ENCODE peak calls at places on chromosomes 3 and 15, in four cellular contexts. One of them, this sample, is unnamed.
A peak's percentile ranks its signal among the peaks of the same experiment; 100 is the strongest.

GRCh38 chr3:13963137-13963886 is 83.4 kb upstream of the WNT7A start:
- DNase-seq in transverse colon: no peak
- DNase-seq in esophagus squamous epithelium: no peak
- DNase-seq in NB4: no peak
- DNase-seq in this sample: no peak

GRCh38 chr3:59411176-59411575 is 361.4 kb upstream of the CFAP20DC start:
- DNase-seq in transverse colon: no peak
- DNase-seq in esophagus squamous epithelium: no peak
- DNase-seq in NB4: no peak
- DNase-seq in this sample: no peak

GRCh38 chr3:127184870-127185216 is 8.1 kb upstream of the PRR23E start:
- DNase-seq in transverse colon: no peak
- DNase-seq in esophagus squamous epithelium: no peak
- DNase-seq in NB4: no peak
- DNase-seq in this sample: no peak

GRCh38 chr3:111538687-111539086 is 3.3 kb upstream of the CD96 start:
- DNase-seq in transverse colon: no peak
- DNase-seq in esophagus squamous epithelium: no peak
- DNase-seq in NB4: peak; percentile 29
- DNase-seq in this sample: no peak

GRCh38 chr15:55902975-55903374 is 90.4 kb downstream of the NEDD4 start:
- DNase-seq in transverse colon: no peak
- DNase-seq in esophagus squamous epithelium: no peak
- DNase-seq in NB4: no peak
- DNase-seq in this sample: no peak

GRCh38 chr3:159273070-159273469 is 471.2 kb downstream of the MFSD1 start:
- DNase-seq in transverse colon: no peak
- DNase-seq in esophagus squamous epithelium: no peak
- DNase-seq in NB4: no peak
- DNase-seq in this sample: peak; percentile 4

GRCh38 chr15:66595937-66596545 is 30.2 kb upstream of the LCTL start:
- DNase-seq in transverse colon: no peak
- DNase-seq in esophagus squamous epithelium: no peak
- DNase-seq in NB4: no peak
- DNase-seq in this sample: no peak

GRCh38 chr3:52891164-52891563 is 6.2 kb downstream of the STIMATE start:
- DNase-seq in transverse colon: no peak
- DNase-seq in esophagus squamous epithelium: no peak
- DNase-seq in NB4: no peak
- DNase-seq in this sample: no peak

GRCh38 chr3:125051715-125052581 is 3.8 kb downstream of the HEG1 start:
- DNase-seq in transverse colon: peak; percentile 30
- DNase-seq in esophagus squamous epithelium: no peak
- DNase-seq in NB4: peak; percentile 49
- DNase-seq in this sample: no peak

GRCh38 chr15:96746621-96747155 is 416.2 kb downstream of the NR2F2 start:
- DNase-seq in transverse colon: no peak
- DNase-seq in esophagus squamous epithelium: no peak
- DNase-seq in NB4: no peak
- DNase-seq in this sample: no peak

GRCh38 chr15:101316529-101316928 is 21.5 kb upstream of the SNRPA1 start:
- DNase-seq in transverse colon: no peak
- DNase-seq in esophagus squamous epithelium: no peak
- DNase-seq in NB4: no peak
- DNase-seq in this sample: no peak

GRCh38 chr3:15794303-15794771 is 3.4 kb downstream of the ANKRD28 start:
- DNase-seq in transverse colon: no peak
- DNase-seq in esophagus squamous epithelium: no peak
- DNase-seq in NB4: peak; percentile 60
- DNase-seq in this sample: peak; percentile 9

GRCh38 chr15:80788536-80788935 is 9.4 kb downstream of the CEMIP start:
- DNase-seq in transverse colon: no peak
- DNase-seq in esophagus squamous epithelium: no peak
- DNase-seq in NB4: no peak
- DNase-seq in this sample: no peak

GRCh38 chr3:184572528-184573270 is 11.1 kb downstream of the EPHB3 start:
- DNase-seq in transverse colon: no peak
- DNase-seq in esophagus squamous epithelium: no peak
- DNase-seq in NB4: no peak
- DNase-seq in this sample: no peak

GRCh38 chr3:66036586-66037061 is 2.1 kb downstream of the MAGI1 start:
- DNase-seq in transverse colon: no peak
- DNase-seq in esophagus squamous epithelium: no peak
- DNase-seq in NB4: no peak
- DNase-seq in this sample: no peak

GRCh38 chr15:31975446-31976229 is 54.7 kb upstream of the CHRNA7 start:
- DNase-seq in transverse colon: peak; percentile 56
- DNase-seq in esophagus squamous epithelium: no peak
- DNase-seq in NB4: peak; percentile 8
- DNase-seq in this sample: no peak

GRCh38 chr3:173584093-173584833 is 186.7 kb downstream of the NLGN1 start:
- DNase-seq in transverse colon: no peak
- DNase-seq in esophagus squamous epithelium: no peak
- DNase-seq in NB4: peak; percentile 15
- DNase-seq in this sample: peak; percentile 5

GRCh38 chr3:64687781-64688515 is at the start of gene ADAMTS9:
- DNase-seq in transverse colon: peak; percentile 57
- DNase-seq in esophagus squamous epithelium: no peak
- DNase-seq in NB4: no peak
- DNase-seq in this sample: peak; percentile 26

GRCh38 chr3:58308728-58309127 is 2.4 kb downstream of the HTD2 start:
- DNase-seq in transverse colon: no peak
- DNase-seq in esophagus squamous epithelium: no peak
- DNase-seq in NB4: no peak
- DNase-seq in this sample: peak; percentile 31

GRCh38 chr3:168459229-168459784 is 363.6 kb upstream of the GOLIM4 start:
- DNase-seq in transverse colon: no peak
- DNase-seq in esophagus squamous epithelium: no peak
- DNase-seq in NB4: no peak
- DNase-seq in this sample: no peak

GRCh38 chr15:67025719-67026118 is 39.7 kb upstream of the SMAD3 start:
- DNase-seq in transverse colon: peak; percentile 44
- DNase-seq in esophagus squamous epithelium: no peak
- DNase-seq in NB4: peak; percentile 54
- DNase-seq in this sample: peak; percentile 31

GRCh38 chr3:11624704-11625375 is 18.9 kb downstream of the VGLL4 start:
- DNase-seq in transverse colon: no peak
- DNase-seq in esophagus squamous epithelium: no peak
- DNase-seq in NB4: no peak
- DNase-seq in this sample: no peak

GRCh38 chr3:116444099-116444700 is 1.1 kb downstream of the LSAMP start:
- DNase-seq in transverse colon: no peak
- DNase-seq in esophagus squamous epithelium: no peak
- DNase-seq in NB4: no peak
- DNase-seq in this sample: no peak

GRCh38 chr15:98077186-98077585 is 116.7 kb downstream of the ARRDC4 start:
- DNase-seq in transverse colon: peak; percentile 12
- DNase-seq in esophagus squamous epithelium: no peak
- DNase-seq in NB4: no peak
- DNase-seq in this sample: no peak

GRCh38 chr3:87313641-87314040 is 37.3 kb upstream of the POU1F1 start:
- DNase-seq in transverse colon: no peak
- DNase-seq in esophagus squamous epithelium: no peak
- DNase-seq in NB4: no peak
- DNase-seq in this sample: no peak

GRCh38 chr3:170806676-170807075 is 63.3 kb downstream of the RPL22L1 start:
- DNase-seq in transverse colon: no peak
- DNase-seq in esophagus squamous epithelium: no peak
- DNase-seq in NB4: no peak
- DNase-seq in this sample: no peak

GRCh38 chr3:141740349-141740748 is 2.3 kb downstream of the RNF7 start:
- DNase-seq in transverse colon: no peak
- DNase-seq in esophagus squamous epithelium: no peak
- DNase-seq in NB4: no peak
- DNase-seq in this sample: no peak

GRCh38 chr3:40317061-40317676 is 7.7 kb downstream of the EIF1B start:
- DNase-seq in transverse colon: peak; percentile 27
- DNase-seq in esophagus squamous epithelium: no peak
- DNase-seq in NB4: peak; percentile 81
- DNase-seq in this sample: peak; percentile 78

GRCh38 chr15:76346666-76347506 is 10.3 kb downstream of the ISL2 start:
- DNase-seq in transverse colon: peak; percentile 38
- DNase-seq in esophagus squamous epithelium: no peak
- DNase-seq in NB4: no peak
- DNase-seq in this sample: no peak

GRCh38 chr15:76345269-76345879 is 8.8 kb downstream of the ISL2 start:
- DNase-seq in transverse colon: no peak
- DNase-seq in esophagus squamous epithelium: no peak
- DNase-seq in NB4: no peak
- DNase-seq in this sample: no peak

GRCh38 chr15:76343313-76343996 is 6.9 kb downstream of the ISL2 start:
- DNase-seq in transverse colon: no peak
- DNase-seq in esophagus squamous epithelium: no peak
- DNase-seq in NB4: no peak
- DNase-seq in this sample: no peak

GRCh38 chr15:76347507-76348055 is 11.0 kb downstream of the ISL2 start:
- DNase-seq in transverse colon: no peak
- DNase-seq in esophagus squamous epithelium: no peak
- DNase-seq in NB4: no peak
- DNase-seq in this sample: no peak

GRCh38 chr15:76345880-76346665 is 9.5 kb downstream of the ISL2 start:
- DNase-seq in transverse colon: peak; percentile 81
- DNase-seq in esophagus squamous epithelium: no peak
- DNase-seq in NB4: no peak
- DNase-seq in this sample: no peak
- TF ChIP-seq POLR2A in transverse colon: peak; percentile 71
- TF ChIP-seq POLR2A in esophagus squamous epithelium: no peak
- TF ChIP-seq POLR2A in NB4: no peak
- TF ChIP-seq POLR2A in this sample: no peak

GRCh38 chr3:126129408-126129891 is 45.5 kb upstream of the SLC41A3 start:
- DNase-seq in transverse colon: peak; percentile 6
- DNase-seq in esophagus squamous epithelium: no peak
- DNase-seq in NB4: no peak
- DNase-seq in this sample: no peak
- TF ChIP-seq POLR2A in transverse colon: no peak
- TF ChIP-seq POLR2A in esophagus squamous epithelium: no peak
- TF ChIP-seq POLR2A in NB4: no peak
- TF ChIP-seq POLR2A in this sample: no peak

GRCh38 chr3:132290833-132291232 is 26.4 kb upstream of the ACP3 start:
- DNase-seq in transverse colon: no peak
- DNase-seq in esophagus squamous epithelium: no peak
- DNase-seq in NB4: peak; percentile 94
- DNase-seq in this sample: no peak
- TF ChIP-seq POLR2A in transverse colon: no peak
- TF ChIP-seq POLR2A in esophagus squamous epithelium: no peak
- TF ChIP-seq POLR2A in NB4: no peak
- TF ChIP-seq POLR2A in this sample: no peak

GRCh38 chr3:119662604-119663377 is 2.4 kb upstream of the POPDC2 start:
- DNase-seq in transverse colon: no peak
- DNase-seq in esophagus squamous epithelium: no peak
- DNase-seq in NB4: no peak
- DNase-seq in this sample: no peak
- TF ChIP-seq POLR2A in transverse colon: no peak
- TF ChIP-seq POLR2A in esophagus squamous epithelium: no peak
- TF ChIP-seq POLR2A in NB4: no peak
- TF ChIP-seq POLR2A in this sample: no peak

DNA sequence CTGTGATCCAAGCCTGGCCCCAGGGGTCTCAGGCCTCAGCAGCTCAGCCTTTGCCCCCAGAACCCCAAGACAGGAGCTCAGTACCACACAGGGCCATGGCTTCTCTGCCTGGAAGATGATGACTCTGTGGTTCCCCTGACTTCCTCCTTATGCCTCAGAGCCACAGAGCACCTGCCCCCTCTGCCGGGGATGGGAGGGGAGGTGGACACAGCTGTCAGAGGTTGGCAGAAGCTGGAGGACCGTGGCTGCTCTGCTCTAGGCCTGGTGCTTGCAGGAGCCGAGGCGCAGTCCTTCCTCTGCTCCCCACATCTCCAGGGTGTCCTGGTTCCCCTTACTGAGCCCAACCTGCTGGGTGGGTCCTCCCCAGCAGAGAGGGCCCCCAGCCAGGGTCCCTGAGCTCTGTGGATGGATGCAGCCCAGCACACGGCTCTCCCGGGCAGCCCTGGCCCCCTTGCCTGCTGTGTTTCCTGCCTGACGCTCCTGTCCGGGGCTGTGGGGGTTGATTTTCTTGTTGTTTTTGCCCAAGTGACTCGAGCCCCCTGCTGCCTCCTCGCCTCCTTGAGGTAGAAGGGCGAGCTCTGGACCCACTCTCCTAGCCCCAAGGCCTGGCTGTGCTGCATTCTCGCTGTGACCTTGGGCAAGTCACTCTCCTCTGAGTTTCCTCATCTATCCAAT is 36.6 kb downstream of the PSTPIP1 start:
- DNase-seq in transverse colon: peak; percentile 26
- DNase-seq in esophagus squamous epithelium: no peak
- DNase-seq in NB4: peak; percentile 80
- DNase-seq in this sample: no peak
- TF ChIP-seq POLR2A in transverse colon: no peak
- TF ChIP-seq POLR2A in esophagus squamous epithelium: no peak
- TF ChIP-seq POLR2A in NB4: no peak
- TF ChIP-seq POLR2A in this sample: no peak

GRCh38 chr15:27067175-27067574 is 96.2 kb downstream of the GABRG3 start:
- DNase-seq in transverse colon: no peak
- DNase-seq in esophagus squamous epithelium: no peak
- DNase-seq in NB4: no peak
- DNase-seq in this sample: no peak
- TF ChIP-seq POLR2A in transverse colon: no peak
- TF ChIP-seq POLR2A in esophagus squamous epithelium: no peak
- TF ChIP-seq POLR2A in NB4: no peak
- TF ChIP-seq POLR2A in this sample: no peak

DNA sequence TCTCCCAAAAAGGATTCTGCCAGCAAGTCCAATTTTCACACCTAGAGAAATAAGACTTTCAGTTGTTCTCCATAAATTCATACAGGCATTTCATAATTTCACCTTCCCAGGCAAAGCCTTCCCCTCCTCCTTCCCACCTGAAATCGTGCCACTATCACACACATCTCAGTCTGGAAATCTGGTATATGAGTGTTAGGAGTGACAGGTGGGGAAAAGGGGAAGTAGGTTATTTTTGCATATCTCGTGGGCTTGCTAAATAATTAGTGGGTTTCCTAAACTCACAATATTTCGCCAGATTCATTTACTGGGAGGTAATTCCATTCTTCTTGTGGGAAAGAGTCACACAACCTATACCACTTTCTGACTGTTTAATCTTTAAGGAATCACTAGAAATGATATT is 7.4 kb downstream of the ALDH1A2 start:
- DNase-seq in transverse colon: no peak
- DNase-seq in esophagus squamous epithelium: no peak
- DNase-seq in NB4: no peak
- DNase-seq in this sample: no peak
- TF ChIP-seq POLR2A in transverse colon: no peak
- TF ChIP-seq POLR2A in esophagus squamous epithelium: no peak
- TF ChIP-seq POLR2A in NB4: no peak
- TF ChIP-seq POLR2A in this sample: no peak